ENCODE peak calls at places on chromosomes 4 and X, in five cellular contexts. One of them, this sample, is unnamed.

GRCh38 chrX:9562851-9563250 is 98.0 kb downstream of the TBL1X start:
- DNase-seq in Peyer's patch: no peak
- DNase-seq in upper lobe of left lung: no peak
- DNase-seq in Jurkat, Clone E6-1: no peak
- DNase-seq in neural progenitor cell: no peak
- DNase-seq in this sample: no peak

GRCh38 chr4:11368701-11369115 is 60.0 kb downstream of the HS3ST1 start:
- DNase-seq in Jurkat, Clone E6-1: no peak
- DNase-seq in upper lobe of left lung: peak; percentile 79
- DNase-seq in Peyer's patch: no peak
- DNase-seq in neural progenitor cell: no peak
- DNase-seq in this sample: no peak

GRCh38 chr4:1365271-1366178 is 18.5 kb downstream of the UVSSA start:
- DNase-seq in Jurkat, Clone E6-1: peak; percentile 19
- DNase-seq in Peyer's patch: peak; percentile 75
- DNase-seq in upper lobe of left lung: peak; percentile 82
- DNase-seq in neural progenitor cell: no peak
- DNase-seq in this sample: no peak

GRCh38 chr4:168917150-168917779 is 92.8 kb downstream of the CBR4 start:
- DNase-seq in Peyer's patch: no peak
- DNase-seq in Jurkat, Clone E6-1: peak; percentile 50
- DNase-seq in upper lobe of left lung: no peak
- DNase-seq in neural progenitor cell: peak; percentile 35
- DNase-seq in this sample: peak; percentile 54

GRCh38 chr4:141020801-141021261 is 112.4 kb downstream of the RNF150 start:
- DNase-seq in Peyer's patch: no peak
- DNase-seq in Jurkat, Clone E6-1: no peak
- DNase-seq in upper lobe of left lung: no peak
- DNase-seq in neural progenitor cell: no peak
- DNase-seq in this sample: no peak

GRCh38 chrX:119067023-119067739 is 5.6 kb upstream of the CT47C1 start:
- DNase-seq in upper lobe of left lung: no peak
- DNase-seq in Peyer's patch: peak; percentile 72
- DNase-seq in Jurkat, Clone E6-1: no peak
- DNase-seq in neural progenitor cell: peak; percentile 56
- DNase-seq in this sample: peak; percentile 10

GRCh38 chrX:72309297-72310071 is 3.8 kb upstream of the CITED1 start:
- DNase-seq in Jurkat, Clone E6-1: no peak
- DNase-seq in upper lobe of left lung: no peak
- DNase-seq in Peyer's patch: no peak
- DNase-seq in neural progenitor cell: peak; percentile 24
- DNase-seq in this sample: no peak

GRCh38 chrX:112841114-112841819 is 636 bp upstream of the AMOT start:
- DNase-seq in Peyer's patch: peak; percentile 92
- DNase-seq in neural progenitor cell: peak; percentile 96
- DNase-seq in Jurkat, Clone E6-1: peak; percentile 80
- DNase-seq in upper lobe of left lung: peak; percentile 93
- DNase-seq in this sample: peak; percentile 80

GRCh38 chr4:79408063-79408462 is at the start of gene GK2:
- DNase-seq in neural progenitor cell: no peak
- DNase-seq in Jurkat, Clone E6-1: no peak
- DNase-seq in upper lobe of left lung: peak; percentile 66
- DNase-seq in Peyer's patch: no peak
- DNase-seq in this sample: no peak

GRCh38 chrX:54357414-54358377 is at the start of gene WNK3:
- DNase-seq in Peyer's patch: peak; percentile 71
- DNase-seq in upper lobe of left lung: peak; percentile 90
- DNase-seq in neural progenitor cell: peak; percentile 95
- DNase-seq in Jurkat, Clone E6-1: no peak
- DNase-seq in this sample: no peak

GRCh38 chr4:4613126-4613465 is 71.2 kb upstream of the STX18 start:
- DNase-seq in upper lobe of left lung: no peak
- DNase-seq in Jurkat, Clone E6-1: no peak
- DNase-seq in neural progenitor cell: no peak
- DNase-seq in Peyer's patch: no peak
- DNase-seq in this sample: no peak

GRCh38 chr4:145719752-145720624 is 40.0 kb downstream of the C4orf51 start:
- DNase-seq in Jurkat, Clone E6-1: peak; percentile 46
- DNase-seq in Peyer's patch: no peak
- DNase-seq in upper lobe of left lung: no peak
- DNase-seq in neural progenitor cell: no peak
- DNase-seq in this sample: peak; percentile 63

GRCh38 chr4:89111833-89112563 is 665 bp downstream of the TIGD2 start:
- DNase-seq in upper lobe of left lung: no peak
- DNase-seq in neural progenitor cell: peak; percentile 28
- DNase-seq in Peyer's patch: peak; percentile 65
- DNase-seq in Jurkat, Clone E6-1: no peak
- DNase-seq in this sample: no peak

DNA sequence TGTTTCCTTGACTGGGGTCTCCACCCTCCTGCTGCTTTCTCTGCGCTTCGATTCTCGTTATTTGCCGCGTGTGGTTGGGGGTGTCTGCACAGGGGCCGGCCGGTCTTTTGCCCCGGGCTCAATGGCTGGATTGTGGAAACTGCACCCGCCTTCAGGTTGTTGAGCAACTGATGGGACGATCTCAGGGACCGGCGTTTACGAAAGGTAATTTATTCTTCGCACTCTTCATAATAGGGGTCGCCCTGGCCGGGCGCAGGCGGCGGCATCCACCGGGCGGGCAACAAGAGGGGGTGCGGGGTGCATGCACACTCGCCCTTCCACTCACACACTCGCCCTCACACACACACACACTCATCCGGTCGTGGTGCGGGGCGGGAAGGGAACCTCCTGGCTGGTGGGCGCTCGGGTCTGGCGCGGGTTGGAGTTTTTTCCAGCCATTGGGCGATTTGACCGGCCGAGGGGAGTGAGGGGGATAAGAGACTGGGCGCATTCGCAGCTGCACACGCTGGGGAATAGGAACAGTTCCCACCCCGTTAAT is 1.5 kb downstream of the ADGRL3 start:
- DNase-seq in Peyer's patch: peak; percentile 40
- DNase-seq in upper lobe of left lung: peak; percentile 77
- DNase-seq in neural progenitor cell: peak; percentile 53
- DNase-seq in Jurkat, Clone E6-1: no peak
- DNase-seq in this sample: no peak
- H3K4me3 ChIP-seq in Peyer's patch: peak overlapping the region; percentile 32
- H3K4me3 ChIP-seq in upper lobe of left lung: peak overlapping the region; percentile 52
- H3K4me3 ChIP-seq in neural progenitor cell: peak overlapping the region; percentile 86
- H3K4me3 ChIP-seq in Jurkat, Clone E6-1: no peak overlapping the region
- H3K4me3 ChIP-seq in this sample: no peak overlapping the region

DNA sequence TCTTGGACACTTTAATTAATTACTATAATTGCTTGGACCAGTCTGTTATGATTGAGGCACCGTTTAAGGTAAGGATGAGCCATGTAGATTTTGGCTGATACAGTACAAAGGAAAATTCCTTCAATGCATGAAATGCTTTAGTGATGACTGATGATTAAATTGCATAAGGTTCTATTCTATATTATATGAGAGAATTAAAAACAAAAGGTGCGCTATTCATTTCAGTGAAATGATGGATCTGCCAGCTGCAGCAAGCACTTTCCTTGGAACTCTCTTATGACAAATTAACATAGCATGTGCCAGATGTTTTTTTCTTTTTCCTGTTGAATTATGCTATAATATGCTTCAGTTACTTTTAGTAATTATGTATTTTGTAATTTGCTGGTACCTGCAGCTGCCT is 98.5 kb downstream of the JADE1 start:
- DNase-seq in neural progenitor cell: no peak
- DNase-seq in upper lobe of left lung: no peak
- DNase-seq in Peyer's patch: no peak
- DNase-seq in Jurkat, Clone E6-1: no peak
- DNase-seq in this sample: no peak
- H3K4me3 ChIP-seq in neural progenitor cell: no peak overlapping the region
- H3K4me3 ChIP-seq in upper lobe of left lung: no peak overlapping the region
- H3K4me3 ChIP-seq in Peyer's patch: no peak overlapping the region
- H3K4me3 ChIP-seq in Jurkat, Clone E6-1: no peak overlapping the region
- H3K4me3 ChIP-seq in this sample: no peak overlapping the region

GRCh38 chrX:30577362-30577961 is at the start of gene TASL:
- DNase-seq in Peyer's patch: peak; percentile 69
- DNase-seq in Jurkat, Clone E6-1: no peak
- DNase-seq in neural progenitor cell: no peak
- DNase-seq in upper lobe of left lung: no peak
- DNase-seq in this sample: peak; percentile 92
- H3K4me3 ChIP-seq in Peyer's patch: peak within 1 kb of the TSS; percentile 21
- H3K4me3 ChIP-seq in Jurkat, Clone E6-1: no peak within 1 kb of the TSS
- H3K4me3 ChIP-seq in neural progenitor cell: no peak within 1 kb of the TSS
- H3K4me3 ChIP-seq in upper lobe of left lung: no peak within 1 kb of the TSS
- H3K4me3 ChIP-seq in this sample: peak within 1 kb of the TSS; percentile 83

GRCh38 chr4:105022811-105023667 is 123.6 kb upstream of the TET2 start:
- DNase-seq in Jurkat, Clone E6-1: no peak
- DNase-seq in upper lobe of left lung: no peak
- DNase-seq in Peyer's patch: no peak
- DNase-seq in neural progenitor cell: no peak
- DNase-seq in this sample: no peak
- H3K4me3 ChIP-seq in Jurkat, Clone E6-1: no peak overlapping the region
- H3K4me3 ChIP-seq in upper lobe of left lung: no peak overlapping the region
- H3K4me3 ChIP-seq in Peyer's patch: no peak overlapping the region
- H3K4me3 ChIP-seq in neural progenitor cell: no peak overlapping the region
- H3K4me3 ChIP-seq in this sample: no peak overlapping the region

GRCh38 chr4:56301181-56302076 is 85.9 kb downstream of the AASDH start:
- DNase-seq in Peyer's patch: peak; percentile 86
- DNase-seq in upper lobe of left lung: no peak
- DNase-seq in Jurkat, Clone E6-1: peak; percentile 68
- DNase-seq in neural progenitor cell: peak; percentile 84
- DNase-seq in this sample: peak; percentile 75
- H3K4me3 ChIP-seq in Peyer's patch: no peak overlapping the region
- H3K4me3 ChIP-seq in upper lobe of left lung: no peak overlapping the region
- H3K4me3 ChIP-seq in Jurkat, Clone E6-1: no peak overlapping the region
- H3K4me3 ChIP-seq in neural progenitor cell: no peak overlapping the region
- H3K4me3 ChIP-seq in this sample: no peak overlapping the region

GRCh38 chr4:154490261-154490588 is 1.4 kb downstream of the DCHS2 start:
- DNase-seq in Jurkat, Clone E6-1: no peak
- DNase-seq in upper lobe of left lung: peak; percentile 81
- DNase-seq in neural progenitor cell: peak; percentile 46
- DNase-seq in Peyer's patch: no peak
- DNase-seq in this sample: no peak

GRCh38 chr4:154491341-154491679 is 289 bp downstream of the DCHS2 start:
- DNase-seq in Peyer's patch: no peak
- DNase-seq in Jurkat, Clone E6-1: no peak
- DNase-seq in upper lobe of left lung: no peak
- DNase-seq in neural progenitor cell: peak; percentile 73
- DNase-seq in this sample: no peak

GRCh38 chr4:154490589-154491340 is 834 bp downstream of the DCHS2 start:
- DNase-seq in neural progenitor cell: peak; percentile 57
- DNase-seq in Jurkat, Clone E6-1: no peak
- DNase-seq in upper lobe of left lung: peak; percentile 84
- DNase-seq in Peyer's patch: peak; percentile 52
- DNase-seq in this sample: no peak

GRCh38 chr4:154492288-154492687 is 689 bp upstream of the DCHS2 start:
- DNase-seq in Peyer's patch: no peak
- DNase-seq in Jurkat, Clone E6-1: no peak
- DNase-seq in upper lobe of left lung: peak; percentile 13
- DNase-seq in neural progenitor cell: peak; percentile 20
- DNase-seq in this sample: no peak

GRCh38 chr4:154491731-154492249 is at the start of gene DCHS2:
- DNase-seq in upper lobe of left lung: peak; percentile 78
- DNase-seq in neural progenitor cell: peak; percentile 74
- DNase-seq in Peyer's patch: peak; percentile 59
- DNase-seq in Jurkat, Clone E6-1: peak; percentile 3
- DNase-seq in this sample: no peak
- H3K4me3 ChIP-seq in upper lobe of left lung: peak within 1 kb of the TSS; percentile 20
- H3K4me3 ChIP-seq in neural progenitor cell: peak within 1 kb of the TSS; percentile 55
- H3K4me3 ChIP-seq in Peyer's patch: peak within 1 kb of the TSS; percentile 27
- H3K4me3 ChIP-seq in Jurkat, Clone E6-1: peak within 1 kb of the TSS; percentile 16
- H3K4me3 ChIP-seq in this sample: no peak within 1 kb of the TSS

DNA sequence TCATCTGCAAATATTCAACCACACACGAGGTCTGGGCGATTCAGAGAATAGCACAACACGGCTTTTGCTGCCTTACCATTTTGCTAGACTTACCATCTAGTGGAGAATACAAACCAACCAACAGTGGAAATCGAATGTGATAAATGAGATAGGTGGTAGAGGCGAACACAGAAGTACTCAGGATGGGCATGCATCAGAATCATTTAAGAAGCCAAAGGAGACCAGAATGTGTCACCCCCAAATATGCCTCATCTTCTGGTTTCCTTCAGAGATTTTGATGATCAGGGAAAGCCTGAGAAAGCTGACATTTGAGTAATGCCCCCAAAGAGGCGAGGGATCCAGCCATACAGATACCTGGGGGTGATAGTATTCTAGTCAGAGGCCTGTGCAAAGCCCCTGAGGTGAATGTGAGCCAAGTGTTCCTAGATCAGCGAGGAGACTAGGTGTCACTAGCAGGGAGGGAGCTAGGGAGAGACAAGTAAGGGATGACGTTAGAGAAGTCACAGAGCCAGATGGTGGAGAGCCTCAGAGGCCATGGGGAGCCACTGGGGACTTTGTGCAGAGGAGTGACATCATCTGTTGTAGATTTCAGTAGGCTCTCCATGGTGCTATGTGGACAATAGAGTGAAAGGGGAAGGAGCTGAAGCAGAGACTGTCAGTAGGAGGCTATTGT is 1.7 kb downstream of the MTMR1 start:
- DNase-seq in Jurkat, Clone E6-1: no peak
- DNase-seq in Peyer's patch: no peak
- DNase-seq in neural progenitor cell: peak; percentile 4
- DNase-seq in upper lobe of left lung: no peak
- DNase-seq in this sample: peak; percentile 29
- H3K4me3 ChIP-seq in Jurkat, Clone E6-1: peak overlapping the region; percentile 55
- H3K4me3 ChIP-seq in Peyer's patch: no peak overlapping the region
- H3K4me3 ChIP-seq in neural progenitor cell: no peak overlapping the region
- H3K4me3 ChIP-seq in upper lobe of left lung: no peak overlapping the region
- H3K4me3 ChIP-seq in this sample: peak overlapping the region; percentile 73

DNA sequence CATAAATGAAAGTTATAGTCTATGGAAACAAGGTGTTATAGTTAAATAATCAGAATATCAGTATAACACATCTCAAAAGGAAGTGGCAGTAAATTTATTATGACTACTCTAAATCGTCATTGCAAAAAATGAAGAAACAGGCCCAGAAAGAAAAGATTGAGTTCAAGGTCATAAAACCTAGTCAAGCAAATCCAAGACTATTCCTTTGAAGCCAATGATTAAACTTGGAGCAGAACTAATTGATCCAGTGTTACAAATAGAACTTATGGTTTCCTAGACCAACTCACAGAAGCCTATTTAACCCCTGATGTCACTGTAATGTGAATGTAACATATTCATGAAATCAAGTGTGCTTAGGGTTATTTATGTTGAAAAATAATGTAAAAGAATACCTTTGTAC is 1.9 kb downstream of the FAM199X start:
- DNase-seq in Peyer's patch: no peak
- DNase-seq in neural progenitor cell: no peak
- DNase-seq in upper lobe of left lung: no peak
- DNase-seq in Jurkat, Clone E6-1: no peak
- DNase-seq in this sample: no peak
- H3K4me3 ChIP-seq in Peyer's patch: no peak overlapping the region
- H3K4me3 ChIP-seq in neural progenitor cell: peak overlapping the region; percentile 77
- H3K4me3 ChIP-seq in upper lobe of left lung: no peak overlapping the region
- H3K4me3 ChIP-seq in Jurkat, Clone E6-1: no peak overlapping the region
- H3K4me3 ChIP-seq in this sample: peak overlapping the region; percentile 83

GRCh38 chrX:103330601-103331397 is 760 bp downstream of the TCEAL7 start:
- DNase-seq in Jurkat, Clone E6-1: no peak
- DNase-seq in neural progenitor cell: peak; percentile 69
- DNase-seq in Peyer's patch: no peak
- DNase-seq in upper lobe of left lung: peak; percentile 29
- DNase-seq in this sample: no peak
- H3K4me3 ChIP-seq in Jurkat, Clone E6-1: no peak overlapping the region
- H3K4me3 ChIP-seq in neural progenitor cell: peak overlapping the region; percentile 42
- H3K4me3 ChIP-seq in Peyer's patch: no peak overlapping the region
- H3K4me3 ChIP-seq in upper lobe of left lung: peak overlapping the region; percentile 11
- H3K4me3 ChIP-seq in this sample: no peak overlapping the region